ENCODE peak calls at places on chromosomes 4 and X, in four cellular contexts. T is AG08396, L is LNCaP clone FGC, K is endothelial cell. C is an unnamed sample.

GRCh38 chrX:105752334-105752733 is 70.0 kb upstream of the NRK start:
- DNase-seq in L (no peak), T (no peak), K (no peak), C (no peak)

GRCh38 chrX:134501942-134502341 is 42.0 kb downstream of the HPRT1 start:
- DNase-seq in L (no peak), K (no peak), T (no peak), C (no peak)

GRCh38 chr4:126396121-126396520 is 1081.4 kb downstream of the FAT4 start:
- DNase-seq in K (no peak), L (no peak), T (no peak), C (no peak)

GRCh38 chr4:42513748-42514490 is 116.6 kb downstream of the SHISA3 start:
- DNase-seq in L (no peak), T (no peak), K (no peak), C (no peak)

GRCh38 chr4:88191404-88191803 is 33.0 kb upstream of the ABCG2 start:
- DNase-seq in K (no peak), T (no peak), L (peak), C (no peak)

GRCh38 chrX:132023896-132024386 is 839 bp downstream of the STK26 start:
- DNase-seq in T (no peak), L (no peak), K (no peak), C (peak)

GRCh38 chrX:119758682-119759332 is 419 bp downstream of the SOWAHD start:
- DNase-seq in T (peak), K (peak), L (no peak), C (peak)

GRCh38 chr4:55183926-55184599 is 58.7 kb upstream of the KDR start:
- DNase-seq in L (no peak), T (peak), K (no peak), C (no peak)

GRCh38 chr4:82005153-82005552 is 368.6 kb downstream of the HNRNPD start:
- DNase-seq in L (peak), T (no peak), K (no peak), C (no peak)

GRCh38 chr4:106421441-106422296 is 53.1 kb upstream of the GIMD1 start:
- DNase-seq in T (peak), L (no peak), K (no peak), C (no peak)

GRCh38 chr4:163663454-163664225 is 169.2 kb downstream of the TMA16 start:
- DNase-seq in T (no peak), L (no peak), K (no peak), C (no peak)

C was measured in K562.